ENCODE peak calls at places on chromosome 21, in seven cellular contexts. One of them, this sample, is unnamed. For H3K4me1, the result is how much of the 10 kb centered on the place peaks cover.

GRCh38 chr21:15774590-15774989 is 44.8 kb downstream of the USP25 start:
- DNase-seq in CD8-positive, alpha-beta T cell: no peak
- DNase-seq in GM23338: no peak
- DNase-seq in psoas muscle: no peak
- DNase-seq in ovary: no peak
- DNase-seq in adrenal gland: no peak
- DNase-seq in kidney: no peak
- DNase-seq in this sample: peak

GRCh38 chr21:15755125-15755524 is 25.3 kb downstream of the USP25 start:
- DNase-seq in adrenal gland: no peak
- DNase-seq in ovary: no peak
- DNase-seq in GM23338: no peak
- DNase-seq in psoas muscle: no peak
- DNase-seq in kidney: no peak
- DNase-seq in CD8-positive, alpha-beta T cell: no peak
- DNase-seq in this sample: no peak

GRCh38 chr21:17858764-17859163 is 39.6 kb upstream of the C21orf91 start:
- DNase-seq in adrenal gland: no peak
- DNase-seq in psoas muscle: no peak
- DNase-seq in kidney: no peak
- DNase-seq in ovary: no peak
- DNase-seq in CD8-positive, alpha-beta T cell: no peak
- DNase-seq in GM23338: no peak
- DNase-seq in this sample: no peak

GRCh38 chr21:29586696-29587095 is 288.0 kb downstream of the BACH1 start:
- DNase-seq in kidney: no peak
- DNase-seq in ovary: no peak
- DNase-seq in adrenal gland: no peak
- DNase-seq in psoas muscle: no peak
- DNase-seq in CD8-positive, alpha-beta T cell: no peak
- DNase-seq in GM23338: no peak
- DNase-seq in this sample: no peak

GRCh38 chr21:34835526-34835925 is 166.7 kb downstream of the CLIC6 start:
- DNase-seq in GM23338: peak
- DNase-seq in kidney: no peak
- DNase-seq in CD8-positive, alpha-beta T cell: no peak
- DNase-seq in psoas muscle: no peak
- DNase-seq in ovary: no peak
- DNase-seq in adrenal gland: peak
- DNase-seq in this sample: peak

GRCh38 chr21:43970551-43970950 is 41.6 kb upstream of the TRAPPC10 start:
- DNase-seq in kidney: no peak
- DNase-seq in adrenal gland: no peak
- DNase-seq in psoas muscle: no peak
- DNase-seq in GM23338: no peak
- DNase-seq in ovary: no peak
- DNase-seq in CD8-positive, alpha-beta T cell: no peak
- DNase-seq in this sample: no peak

GRCh38 chr21:35284199-35284598 is 235.1 kb upstream of the RUNX1 start:
- DNase-seq in adrenal gland: peak
- DNase-seq in psoas muscle: peak
- DNase-seq in CD8-positive, alpha-beta T cell: no peak
- DNase-seq in GM23338: no peak
- DNase-seq in ovary: peak
- DNase-seq in kidney: peak
- DNase-seq in this sample: peak

GRCh38 chr21:34730194-34730593 is 61.4 kb downstream of the CLIC6 start:
- DNase-seq in GM23338: no peak
- DNase-seq in CD8-positive, alpha-beta T cell: no peak
- DNase-seq in ovary: no peak
- DNase-seq in adrenal gland: no peak
- DNase-seq in kidney: no peak
- DNase-seq in psoas muscle: no peak
- DNase-seq in this sample: no peak

GRCh38 chr21:35517848-35518247 is 468.7 kb upstream of the RUNX1 start:
- DNase-seq in adrenal gland: no peak
- DNase-seq in GM23338: no peak
- DNase-seq in psoas muscle: no peak
- DNase-seq in kidney: no peak
- DNase-seq in CD8-positive, alpha-beta T cell: no peak
- DNase-seq in ovary: no peak
- DNase-seq in this sample: no peak

GRCh38 chr21:28871388-28872015 is 121.2 kb downstream of the LTN1 start:
- DNase-seq in CD8-positive, alpha-beta T cell: no peak
- DNase-seq in adrenal gland: no peak
- DNase-seq in kidney: no peak
- DNase-seq in psoas muscle: no peak
- DNase-seq in ovary: no peak
- DNase-seq in GM23338: no peak
- DNase-seq in this sample: no peak

GRCh38 chr21:24861471-24861870 is 745.8 kb downstream of the MRPL39 start:
- DNase-seq in kidney: no peak
- DNase-seq in psoas muscle: no peak
- DNase-seq in adrenal gland: no peak
- DNase-seq in CD8-positive, alpha-beta T cell: no peak
- DNase-seq in GM23338: no peak
- DNase-seq in ovary: no peak
- DNase-seq in this sample: no peak

GRCh38 chr21:29072873-29073221 is 601 bp downstream of the CCT8 start:
- DNase-seq in GM23338: peak
- DNase-seq in CD8-positive, alpha-beta T cell: no peak
- DNase-seq in adrenal gland: no peak
- DNase-seq in ovary: no peak
- DNase-seq in kidney: no peak
- DNase-seq in psoas muscle: no peak
- DNase-seq in this sample: peak

GRCh38 chr21:24844672-24845071 is 762.6 kb downstream of the MRPL39 start:
- DNase-seq in GM23338: no peak
- DNase-seq in psoas muscle: no peak
- DNase-seq in ovary: no peak
- DNase-seq in adrenal gland: no peak
- DNase-seq in CD8-positive, alpha-beta T cell: no peak
- DNase-seq in kidney: no peak
- DNase-seq in this sample: no peak

GRCh38 chr21:16040601-16041000 is 310.8 kb downstream of the USP25 start:
- DNase-seq in kidney: no peak
- DNase-seq in CD8-positive, alpha-beta T cell: no peak
- DNase-seq in GM23338: no peak
- DNase-seq in adrenal gland: no peak
- DNase-seq in ovary: no peak
- DNase-seq in psoas muscle: no peak
- DNase-seq in this sample: peak

GRCh38 chr21:28177008-28177603 is 815.6 kb downstream of the LTN1 start:
- DNase-seq in kidney: no peak
- DNase-seq in CD8-positive, alpha-beta T cell: no peak
- DNase-seq in ovary: no peak
- DNase-seq in GM23338: no peak
- DNase-seq in adrenal gland: no peak
- DNase-seq in psoas muscle: no peak
- DNase-seq in this sample: no peak

GRCh38 chr21:17257784-17258183 is 255.1 kb upstream of the CXADR start:
- DNase-seq in GM23338: no peak
- DNase-seq in CD8-positive, alpha-beta T cell: no peak
- DNase-seq in kidney: no peak
- DNase-seq in adrenal gland: no peak
- DNase-seq in ovary: no peak
- DNase-seq in psoas muscle: no peak
- DNase-seq in this sample: no peak

GRCh38 chr21:17818158-17819113 is 720 bp downstream of the C21orf91 start:
- DNase-seq in CD8-positive, alpha-beta T cell: peak
- DNase-seq in psoas muscle: peak
- DNase-seq in adrenal gland: peak
- DNase-seq in kidney: peak
- DNase-seq in GM23338: peak
- DNase-seq in ovary: no peak
- DNase-seq in this sample: peak

GRCh38 chr21:15617968-15618367 is 111.8 kb upstream of the USP25 start:
- DNase-seq in adrenal gland: no peak
- DNase-seq in GM23338: peak
- DNase-seq in CD8-positive, alpha-beta T cell: no peak
- DNase-seq in kidney: no peak
- DNase-seq in ovary: no peak
- DNase-seq in psoas muscle: no peak
- DNase-seq in this sample: peak

GRCh38 chr21:29719561-29719960 is 220.2 kb downstream of the GRIK1 start:
- DNase-seq in psoas muscle: no peak
- DNase-seq in adrenal gland: no peak
- DNase-seq in GM23338: no peak
- DNase-seq in kidney: no peak
- DNase-seq in CD8-positive, alpha-beta T cell: no peak
- DNase-seq in ovary: no peak
- DNase-seq in this sample: no peak

GRCh38 chr21:37043818-37044217 is 29.1 kb downstream of the PIGP start:
- DNase-seq in adrenal gland: no peak
- DNase-seq in kidney: no peak
- DNase-seq in ovary: no peak
- DNase-seq in psoas muscle: no peak
- DNase-seq in CD8-positive, alpha-beta T cell: no peak
- DNase-seq in GM23338: no peak
- DNase-seq in this sample: no peak
- H3K4me1 ChIP-seq in adrenal gland: under half
- H3K4me1 ChIP-seq in kidney: under half
- H3K4me1 ChIP-seq in ovary: under half
- H3K4me1 ChIP-seq in psoas muscle: under half
- H3K4me1 ChIP-seq in CD8-positive, alpha-beta T cell: under half
- H3K4me1 ChIP-seq in GM23338: under half
- H3K4me1 ChIP-seq in this sample: under half

DNA sequence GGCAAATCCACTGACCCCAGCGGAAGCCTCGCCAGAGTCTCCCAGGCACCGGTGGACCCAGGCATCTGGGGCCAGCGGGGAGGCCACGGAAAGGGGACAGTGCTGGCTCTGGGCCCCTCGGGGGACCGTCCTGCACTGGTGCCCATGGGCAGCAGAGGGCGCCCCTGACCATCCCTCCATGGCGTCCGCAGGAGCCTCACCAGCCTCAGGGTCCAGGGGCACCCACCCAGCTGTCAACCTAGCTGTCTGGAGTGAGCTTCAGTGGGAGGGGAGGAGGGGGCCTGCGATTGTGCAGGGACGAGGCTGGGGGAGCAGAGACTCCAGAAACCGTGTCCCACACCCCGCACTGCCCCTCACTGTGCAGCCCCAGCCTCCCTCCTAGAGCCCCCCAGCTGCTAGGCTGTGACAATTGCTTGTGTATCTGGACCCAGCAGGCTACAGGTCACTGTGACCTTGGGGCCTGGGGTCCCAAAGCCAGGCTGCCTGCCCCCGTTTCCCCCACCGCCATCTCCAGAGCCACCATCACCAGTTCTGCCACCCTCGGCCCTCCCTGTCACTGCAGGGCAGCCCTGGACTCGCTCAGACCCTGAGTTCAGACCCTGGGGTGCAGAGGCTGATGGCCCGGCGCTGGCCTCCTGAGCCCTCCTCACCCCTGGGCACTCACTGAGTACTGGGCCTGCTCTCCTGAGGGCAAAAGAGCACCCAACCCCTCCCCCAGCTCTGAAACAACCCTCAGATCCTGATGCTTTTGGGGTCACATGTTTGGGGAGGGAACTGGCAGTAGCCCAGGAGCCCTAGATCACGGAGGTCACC is 10.7 kb upstream of the COL6A1 start:
- DNase-seq in adrenal gland: peak
- DNase-seq in GM23338: peak
- DNase-seq in kidney: peak
- DNase-seq in psoas muscle: peak
- DNase-seq in ovary: peak
- DNase-seq in CD8-positive, alpha-beta T cell: peak
- DNase-seq in this sample: peak
- H3K4me1 ChIP-seq in adrenal gland: under half
- H3K4me1 ChIP-seq in GM23338: under half
- H3K4me1 ChIP-seq in kidney: under half
- H3K4me1 ChIP-seq in psoas muscle: under half
- H3K4me1 ChIP-seq in ovary: under half
- H3K4me1 ChIP-seq in CD8-positive, alpha-beta T cell: under half
- H3K4me1 ChIP-seq in this sample: under half

GRCh38 chr21:45111703-45112102 is 37.3 kb downstream of the ADARB1 start:
- DNase-seq in ovary: no peak
- DNase-seq in psoas muscle: no peak
- DNase-seq in GM23338: no peak
- DNase-seq in CD8-positive, alpha-beta T cell: no peak
- DNase-seq in adrenal gland: no peak
- DNase-seq in kidney: no peak
- DNase-seq in this sample: no peak
- H3K4me1 ChIP-seq in ovary: under half
- H3K4me1 ChIP-seq in psoas muscle: under half
- H3K4me1 ChIP-seq in GM23338: under half
- H3K4me1 ChIP-seq in CD8-positive, alpha-beta T cell: under half
- H3K4me1 ChIP-seq in adrenal gland: under half
- H3K4me1 ChIP-seq in kidney: under half
- H3K4me1 ChIP-seq in this sample: under half

GRCh38 chr21:42663200-42663483 is 9.7 kb downstream of the PDE9A start:
- DNase-seq in psoas muscle: no peak
- DNase-seq in ovary: no peak
- DNase-seq in kidney: no peak
- DNase-seq in CD8-positive, alpha-beta T cell: no peak
- DNase-seq in GM23338: no peak
- DNase-seq in adrenal gland: no peak
- DNase-seq in this sample: no peak

GRCh38 chr21:42660118-42660470 is 6.7 kb downstream of the PDE9A start:
- DNase-seq in CD8-positive, alpha-beta T cell: no peak
- DNase-seq in psoas muscle: no peak
- DNase-seq in kidney: peak
- DNase-seq in GM23338: no peak
- DNase-seq in adrenal gland: no peak
- DNase-seq in ovary: no peak
- DNase-seq in this sample: no peak

GRCh38 chr21:42662430-42663199 is 9.2 kb downstream of the PDE9A start:
- DNase-seq in adrenal gland: no peak
- DNase-seq in kidney: no peak
- DNase-seq in CD8-positive, alpha-beta T cell: no peak
- DNase-seq in psoas muscle: no peak
- DNase-seq in GM23338: no peak
- DNase-seq in ovary: no peak
- DNase-seq in this sample: no peak

GRCh38 chr21:42663860-42664535 is 10.6 kb downstream of the PDE9A start:
- DNase-seq in GM23338: no peak
- DNase-seq in psoas muscle: no peak
- DNase-seq in ovary: no peak
- DNase-seq in kidney: no peak
- DNase-seq in CD8-positive, alpha-beta T cell: no peak
- DNase-seq in adrenal gland: peak
- DNase-seq in this sample: no peak

DNA sequence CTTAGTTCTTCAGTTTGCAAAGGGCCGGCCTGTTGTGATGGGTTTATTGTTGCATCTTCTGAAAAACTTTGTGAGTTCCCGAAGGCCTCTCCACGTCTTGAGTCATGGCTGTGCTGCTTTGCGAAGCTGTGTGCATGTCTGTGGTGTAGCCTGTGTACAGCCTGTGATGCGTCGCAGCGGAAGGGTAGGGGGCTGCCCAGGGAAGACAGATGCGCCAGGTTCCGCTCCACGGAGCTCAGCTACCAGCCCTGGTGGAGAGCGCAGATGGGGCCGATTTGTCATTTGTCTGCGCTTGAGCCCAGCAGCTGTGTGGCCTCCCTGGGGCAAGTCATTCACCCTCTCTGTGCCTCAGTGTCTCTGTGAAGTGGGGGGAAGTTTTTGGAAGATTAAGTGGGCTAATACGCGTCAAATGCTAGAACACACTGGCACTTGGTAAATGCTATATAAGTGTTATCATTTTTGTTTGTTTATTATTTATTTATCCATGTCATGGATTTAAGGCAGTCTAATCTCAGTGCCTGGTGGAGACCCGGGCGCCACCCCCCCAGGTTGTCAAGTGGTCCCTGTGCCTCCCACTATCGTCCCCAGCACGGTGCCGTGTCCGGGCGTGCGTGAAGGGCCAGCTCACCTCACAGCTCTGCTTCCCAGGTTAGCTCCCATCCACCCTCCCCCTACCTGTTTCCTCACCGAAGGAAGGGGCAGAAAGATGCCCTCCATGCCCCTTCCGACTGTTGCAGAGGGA is 8.4 kb downstream of the PDE9A start:
- DNase-seq in adrenal gland: no peak
- DNase-seq in GM23338: no peak
- DNase-seq in kidney: no peak
- DNase-seq in psoas muscle: no peak
- DNase-seq in ovary: no peak
- DNase-seq in CD8-positive, alpha-beta T cell: no peak
- DNase-seq in this sample: no peak
- H3K4me1 ChIP-seq in adrenal gland: under half
- H3K4me1 ChIP-seq in GM23338: under half
- H3K4me1 ChIP-seq in kidney: under half
- H3K4me1 ChIP-seq in psoas muscle: under half
- H3K4me1 ChIP-seq in ovary: under half
- H3K4me1 ChIP-seq in CD8-positive, alpha-beta T cell: under half
- H3K4me1 ChIP-seq in this sample: under half